ENCODE peak calls at places on chromosomes 2 and 18, in six cellular contexts. C is GM12878, A is HepG2, J is A549, L is K562, X is upper lobe of left lung. Q is an unnamed sample.
A peak's percentile ranks its signal among the peaks of the same experiment; 100 is the strongest.

GRCh38 chr2:177174456-177174855 is 38.1 kb upstream of the HNRNPA3 start:
- ATAC-seq in C (no peak), L (peak; percentile 51), A (no peak), J (no peak), X (peak; percentile 22), Q (peak; percentile 34)

GRCh38 chr2:216987176-216987809 is 127.4 kb upstream of the TNP1 start:
- ATAC-seq in C (no peak), L (peak; percentile 28), J (no peak), A (no peak), X (peak; percentile 88), Q (peak; percentile 80)

GRCh38 chr2:111986116-111986900 is 68.8 kb upstream of the TMEM87B start:
- ATAC-seq in A (peak; percentile 89), J (no peak), X (no peak), C (no peak), L (peak; percentile 69), Q (no peak)

GRCh38 chr2:127166221-127166860 is 53.8 kb downstream of the CYP27C1 start:
- ATAC-seq in L (no peak), J (no peak), X (no peak), C (no peak), A (peak; percentile 17), Q (no peak)

GRCh38 chr2:27891063-27891819 is 712 bp downstream of the BABAM2 start:
- ATAC-seq in J (peak; percentile 58), L (peak; percentile 19), X (peak; percentile 73), A (no peak), C (peak; percentile 42), Q (peak; percentile 60)

GRCh38 chr2:112155331-112156151 is 17.4 kb downstream of the FBLN7 start:
- ATAC-seq in X (no peak), C (peak; percentile 24), J (no peak), A (peak; percentile 15), L (no peak), Q (no peak)

GRCh38 chr18:42860011-42860410 is 255.5 kb downstream of the RIT2 start:
- ATAC-seq in X (no peak), A (no peak), C (no peak), J (no peak), L (no peak), Q (no peak)

GRCh38 chr2:75139171-75139570 is 60.1 kb downstream of the TACR1 start:
- ATAC-seq in A (no peak), X (no peak), J (no peak), L (no peak), C (no peak), Q (no peak)

GRCh38 chr2:219404291-219404910 is 13.8 kb upstream of the DES start:
- ATAC-seq in X (no peak), J (no peak), A (no peak), L (no peak), C (no peak), Q (peak; percentile 11)

GRCh38 chr2:100237046-100237615 is 85.2 kb downstream of the LONRF2 start:
- ATAC-seq in X (no peak), C (no peak), A (no peak), J (no peak), L (no peak), Q (no peak)

GRCh38 chr2:151776367-151776766 is 42.1 kb upstream of the NEB start:
- ATAC-seq in X (no peak), C (no peak), L (peak; percentile 69), J (no peak), A (no peak), Q (no peak)

GRCh38 chr2:65311049-65311448 is 83.4 kb downstream of the ACTR2 start:
- ATAC-seq in L (no peak), J (no peak), X (no peak), C (no peak), A (no peak), Q (no peak)
- TF ChIP-seq CTCF in L (no peak), J (no peak), X (no peak), C (no peak), A (no peak), Q (no peak)

GRCh38 chr2:120399889-120400240 is 53.9 kb downstream of the INHBB start:
- ATAC-seq in X (no peak), L (no peak), J (no peak), A (no peak), C (no peak), Q (no peak)
- TF ChIP-seq EP300 in X (no peak), L (no peak), J (no peak), A (no peak), C (no peak), Q (no peak)

GRCh38 chr2:233718552-233718951 is at the start of gene UGT1A4:
- ATAC-seq in A (no peak), C (no peak), L (no peak), J (no peak), X (no peak), Q (no peak)
- TF ChIP-seq POLR2A in A (no peak), C (no peak), L (no peak), J (no peak), X (no peak), Q (no peak)

DNA sequence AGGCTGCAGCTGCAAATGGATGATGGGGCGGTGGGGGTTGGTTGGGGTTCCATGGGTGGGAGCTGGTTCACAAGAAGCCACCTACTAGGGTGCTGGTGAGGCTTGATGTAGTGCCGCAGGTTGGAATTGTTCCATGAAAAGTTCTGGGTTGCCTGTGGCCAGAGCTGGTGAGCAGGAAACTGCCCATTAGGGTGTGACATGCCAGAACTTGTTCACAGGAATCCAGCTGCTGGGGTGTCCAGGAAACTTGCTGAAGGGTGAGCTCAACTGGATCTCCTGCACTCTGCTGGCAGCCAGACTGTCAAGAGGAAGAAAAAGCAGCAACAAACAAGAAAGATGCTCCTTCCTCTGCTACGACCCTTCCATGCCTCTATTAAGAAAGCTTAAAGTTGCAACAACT is 48.8 kb downstream of the MAP3K20 start:
- ATAC-seq in C (no peak), L (no peak), X (no peak), A (no peak), J (no peak), Q (no peak)
- TF ChIP-seq CTCF in C (no peak), L (no peak), X (no peak), A (no peak), J (no peak), Q (no peak)

DNA sequence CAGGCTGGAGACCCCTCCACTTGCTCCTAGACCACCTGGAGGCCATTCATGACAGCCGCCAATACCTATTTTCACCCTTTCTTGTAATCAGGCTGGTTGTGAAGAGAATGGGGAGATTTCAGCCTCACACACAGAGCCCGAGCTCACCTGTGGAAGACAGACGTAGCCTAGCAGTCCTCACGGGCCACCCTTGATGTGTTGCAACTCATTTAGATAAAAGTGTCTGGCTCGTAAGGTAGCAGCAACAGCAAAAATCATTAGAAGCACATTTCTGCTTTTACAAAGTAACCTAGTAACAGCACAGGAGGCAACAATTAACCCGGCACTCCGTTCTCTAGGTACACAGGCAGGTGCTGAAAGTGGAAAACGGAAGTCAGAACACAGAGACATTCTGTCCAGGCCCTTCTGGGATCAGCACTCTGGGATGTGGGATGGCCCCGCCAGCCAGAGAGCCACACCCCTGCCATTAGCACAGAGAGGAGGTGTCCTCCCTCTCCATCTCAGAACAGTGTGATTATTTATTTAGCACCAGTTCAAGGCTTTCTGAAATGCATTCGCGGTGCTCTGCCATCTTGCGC is 99.3 kb downstream of the KLHL29 start:
- ATAC-seq in A (no peak), L (no peak), C (no peak), J (no peak), X (no peak), Q (no peak)
- TF ChIP-seq EP300 in A (no peak), L (no peak), C (no peak), J (no peak), X (no peak), Q (no peak)

DNA sequence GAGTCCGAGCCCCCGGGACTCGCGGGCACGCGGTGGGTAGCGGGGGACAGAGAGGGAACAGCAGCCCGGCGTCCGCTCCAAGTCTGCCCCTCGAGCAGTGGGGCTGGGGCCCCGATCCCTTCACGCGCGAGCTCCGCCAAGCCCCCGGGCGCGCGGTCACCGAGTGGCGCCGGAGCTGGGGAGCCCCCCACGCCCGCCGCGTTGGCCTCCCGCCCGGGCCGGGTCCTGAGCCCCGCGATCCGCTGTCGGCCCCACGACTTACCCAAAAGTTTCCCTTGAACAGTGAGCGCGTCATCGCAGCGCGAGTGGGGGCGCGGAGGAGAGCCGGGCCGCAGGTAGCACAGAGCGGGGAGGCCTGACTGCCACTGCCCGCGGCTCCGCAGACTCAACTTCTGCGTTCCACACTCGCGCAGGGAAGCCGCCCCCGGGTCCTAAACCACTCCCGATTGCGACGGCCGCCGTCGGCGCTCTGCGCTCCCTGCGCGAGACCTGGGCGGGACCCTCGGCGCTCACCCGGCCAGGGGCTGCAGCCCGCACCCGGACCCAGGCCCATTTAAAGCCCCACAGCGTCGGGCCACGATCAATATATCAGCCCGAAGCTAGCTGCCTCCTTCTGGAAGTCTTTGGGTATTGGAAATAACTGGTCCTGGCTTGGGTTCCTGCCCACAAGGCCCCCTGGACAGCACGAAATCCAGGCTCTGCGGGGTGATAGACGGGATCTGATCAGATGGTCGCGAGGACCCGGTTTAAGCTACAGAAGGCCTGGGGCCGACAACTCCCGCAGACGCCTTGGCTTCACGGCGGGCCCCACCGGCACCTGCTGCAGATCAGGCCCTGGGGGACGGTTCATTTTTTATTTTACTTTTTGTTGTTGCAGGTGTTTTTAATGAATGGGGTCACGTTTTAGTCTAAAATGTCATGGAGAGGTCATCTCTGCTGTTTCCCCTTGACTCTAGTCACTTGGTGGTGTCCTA is at the start of gene PSTPIP2:
- ATAC-seq in A (peak; percentile 78), C (peak; percentile 58), L (peak; percentile 86), J (no peak), X (peak; percentile 91), Q (peak; percentile 82)
- TF ChIP-seq POLR2A in A (no peak), C (peak; percentile 84), L (peak; percentile 66), J (no peak), X (peak; percentile 47), Q (peak; percentile 25)

DNA sequence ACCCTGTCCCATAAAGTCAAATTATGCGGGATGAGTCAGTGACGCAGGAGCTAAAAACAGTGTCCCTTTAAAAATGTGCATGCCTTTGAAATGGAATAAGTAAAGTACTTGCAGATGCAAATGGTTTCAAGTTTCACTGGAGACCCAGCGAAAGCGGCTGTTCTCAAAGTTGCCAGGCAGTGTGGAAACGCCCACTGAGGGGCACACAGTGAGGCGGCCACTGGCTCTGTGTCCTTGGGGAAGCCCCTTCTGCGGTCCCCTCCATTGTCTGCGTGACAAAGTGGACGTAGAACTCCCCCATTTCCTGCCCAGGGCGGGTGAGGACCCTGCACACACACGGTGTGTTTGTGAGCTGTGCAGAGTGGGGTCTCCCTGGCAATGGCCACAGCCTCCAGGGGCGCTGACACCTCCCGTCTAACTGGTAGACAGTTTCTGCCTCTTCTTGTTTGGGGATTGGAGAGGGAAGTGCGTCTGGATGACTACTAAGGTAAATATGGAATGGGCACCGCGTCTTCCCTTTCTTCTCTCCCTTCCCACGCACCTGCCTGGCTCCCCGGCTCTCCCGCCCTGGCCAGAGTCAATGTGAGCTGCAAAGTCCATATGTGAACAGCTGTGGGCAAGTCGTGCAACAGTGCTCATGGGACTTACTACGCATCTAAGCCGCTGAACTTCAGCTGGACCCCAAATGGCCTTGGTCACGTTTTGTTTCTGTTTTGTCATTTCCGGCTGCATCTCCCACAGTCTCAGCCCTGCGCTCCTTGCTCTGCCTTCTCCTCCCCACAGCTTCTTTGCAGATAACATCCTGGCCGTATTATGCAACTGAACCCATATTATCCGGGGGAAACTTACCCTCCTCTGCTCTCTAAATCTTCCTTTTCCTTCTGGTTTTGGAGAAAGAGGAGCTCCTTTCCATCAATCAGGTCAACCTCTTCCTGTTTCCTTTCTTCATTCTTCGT is 33.7 kb upstream of the ZNF516 start:
- ATAC-seq in X (peak; percentile 61), L (no peak), A (peak; percentile 85), C (peak; percentile 20), J (peak; percentile 17), Q (peak; percentile 56)
- TF ChIP-seq CTCF in X (no peak), L (no peak), A (no peak), C (peak; percentile 17), J (no peak), Q (no peak)

Q was measured in gastroesophageal sphincter.